ENCODE peak calls at places on chromosomes 11 and 22, in nine cellular contexts. One of them, this sample, is unnamed.
A peak's percentile ranks its signal among the peaks of the same experiment; 100 is the strongest.

GRCh38 chr11:98107736-98108135 is 913.0 kb upstream of the CNTN5 start:
- DNase-seq in T-cell: no peak
- DNase-seq in NCI-H1092 treated with DMSO at 0.1 percent for 48 hours: peak; percentile 87
- DNase-seq in GM04504: no peak
- DNase-seq in left kidney: peak; percentile 70
- DNase-seq in adrenal gland: no peak
- DNase-seq in effector CD4-positive, alpha-beta T cell: no peak
- DNase-seq in ovary: no peak
- DNase-seq in GF-D8: no peak
- DNase-seq in this sample: peak; percentile 2

GRCh38 chr11:96075532-96075959 is 151.6 kb upstream of the MTMR2 start:
- DNase-seq in T-cell: no peak
- DNase-seq in NCI-H1092 treated with DMSO at 0.1 percent for 48 hours: no peak
- DNase-seq in GM04504: no peak
- DNase-seq in left kidney: no peak
- DNase-seq in adrenal gland: no peak
- DNase-seq in effector CD4-positive, alpha-beta T cell: no peak
- DNase-seq in ovary: no peak
- DNase-seq in GF-D8: no peak
- DNase-seq in this sample: no peak

GRCh38 chr22:43110927-43111623 is 525 bp downstream of the BIK start:
- DNase-seq in T-cell: peak; percentile 42
- DNase-seq in NCI-H1092 treated with DMSO at 0.1 percent for 48 hours: no peak
- DNase-seq in GM04504: no peak
- DNase-seq in left kidney: peak; percentile 64
- DNase-seq in adrenal gland: no peak
- DNase-seq in effector CD4-positive, alpha-beta T cell: peak; percentile 30
- DNase-seq in ovary: peak; percentile 37
- DNase-seq in GF-D8: no peak
- DNase-seq in this sample: peak; percentile 33

GRCh38 chr11:66950113-66950535 is 8.1 kb downstream of the PC start:
- DNase-seq in T-cell: no peak
- DNase-seq in NCI-H1092 treated with DMSO at 0.1 percent for 48 hours: no peak
- DNase-seq in GM04504: peak; percentile 65
- DNase-seq in left kidney: peak; percentile 78
- DNase-seq in adrenal gland: peak; percentile 93
- DNase-seq in effector CD4-positive, alpha-beta T cell: no peak
- DNase-seq in ovary: no peak
- DNase-seq in GF-D8: no peak
- DNase-seq in this sample: peak; percentile 17

GRCh38 chr11:61160487-61161189 is 588 bp downstream of the VPS37C start:
- DNase-seq in T-cell: no peak
- DNase-seq in NCI-H1092 treated with DMSO at 0.1 percent for 48 hours: no peak
- DNase-seq in GM04504: no peak
- DNase-seq in left kidney: no peak
- DNase-seq in adrenal gland: no peak
- DNase-seq in effector CD4-positive, alpha-beta T cell: no peak
- DNase-seq in ovary: no peak
- DNase-seq in GF-D8: no peak
- DNase-seq in this sample: no peak

GRCh38 chr11:4118107-4118506 is 23.5 kb downstream of the RRM1 start:
- DNase-seq in T-cell: no peak
- DNase-seq in NCI-H1092 treated with DMSO at 0.1 percent for 48 hours: no peak
- DNase-seq in GM04504: no peak
- DNase-seq in left kidney: no peak
- DNase-seq in adrenal gland: no peak
- DNase-seq in effector CD4-positive, alpha-beta T cell: no peak
- DNase-seq in ovary: no peak
- DNase-seq in GF-D8: no peak
- DNase-seq in this sample: no peak

GRCh38 chr11:92550871-92551270 is 326.3 kb downstream of the FAT3 start:
- DNase-seq in T-cell: no peak
- DNase-seq in NCI-H1092 treated with DMSO at 0.1 percent for 48 hours: no peak
- DNase-seq in GM04504: no peak
- DNase-seq in left kidney: no peak
- DNase-seq in adrenal gland: no peak
- DNase-seq in effector CD4-positive, alpha-beta T cell: no peak
- DNase-seq in ovary: no peak
- DNase-seq in GF-D8: no peak
- DNase-seq in this sample: no peak

GRCh38 chr11:130711193-130711592 is 205.1 kb downstream of the SNX19 start:
- DNase-seq in T-cell: no peak
- DNase-seq in NCI-H1092 treated with DMSO at 0.1 percent for 48 hours: no peak
- DNase-seq in GM04504: no peak
- DNase-seq in left kidney: peak; percentile 13
- DNase-seq in adrenal gland: no peak
- DNase-seq in effector CD4-positive, alpha-beta T cell: no peak
- DNase-seq in ovary: no peak
- DNase-seq in GF-D8: no peak
- DNase-seq in this sample: no peak

GRCh38 chr11:2384723-2385041 is 7.6 kb downstream of the CD81 start:
- DNase-seq in T-cell: no peak
- DNase-seq in NCI-H1092 treated with DMSO at 0.1 percent for 48 hours: no peak
- DNase-seq in GM04504: no peak
- DNase-seq in left kidney: no peak
- DNase-seq in adrenal gland: no peak
- DNase-seq in effector CD4-positive, alpha-beta T cell: no peak
- DNase-seq in ovary: no peak
- DNase-seq in GF-D8: no peak
- DNase-seq in this sample: no peak

GRCh38 chr11:114017723-114018122 is 41.8 kb upstream of the ZBTB16 start:
- DNase-seq in T-cell: no peak
- DNase-seq in NCI-H1092 treated with DMSO at 0.1 percent for 48 hours: no peak
- DNase-seq in GM04504: no peak
- DNase-seq in left kidney: no peak
- DNase-seq in adrenal gland: no peak
- DNase-seq in effector CD4-positive, alpha-beta T cell: no peak
- DNase-seq in ovary: no peak
- DNase-seq in GF-D8: no peak
- DNase-seq in this sample: no peak

GRCh38 chr11:56841210-56841810 is 92.8 kb upstream of the OR9G4 start:
- DNase-seq in T-cell: no peak
- DNase-seq in NCI-H1092 treated with DMSO at 0.1 percent for 48 hours: peak; percentile 59
- DNase-seq in GM04504: peak; percentile 25
- DNase-seq in left kidney: peak; percentile 81
- DNase-seq in adrenal gland: peak; percentile 54
- DNase-seq in effector CD4-positive, alpha-beta T cell: no peak
- DNase-seq in ovary: peak; percentile 25
- DNase-seq in GF-D8: no peak
- DNase-seq in this sample: peak; percentile 42

GRCh38 chr11:114447892-114448291 is 8.6 kb downstream of the REXO2 start:
- DNase-seq in T-cell: no peak
- DNase-seq in NCI-H1092 treated with DMSO at 0.1 percent for 48 hours: no peak
- DNase-seq in GM04504: no peak
- DNase-seq in left kidney: no peak
- DNase-seq in adrenal gland: no peak
- DNase-seq in effector CD4-positive, alpha-beta T cell: no peak
- DNase-seq in ovary: no peak
- DNase-seq in GF-D8: no peak
- DNase-seq in this sample: no peak

GRCh38 chr22:42803454-42803853 is 53.6 kb downstream of the ARFGAP3 start:
- DNase-seq in T-cell: no peak
- DNase-seq in NCI-H1092 treated with DMSO at 0.1 percent for 48 hours: peak; percentile 79
- DNase-seq in GM04504: no peak
- DNase-seq in left kidney: no peak
- DNase-seq in adrenal gland: peak; percentile 27
- DNase-seq in effector CD4-positive, alpha-beta T cell: no peak
- DNase-seq in ovary: no peak
- DNase-seq in GF-D8: no peak
- DNase-seq in this sample: peak; percentile 43

GRCh38 chr22:44455151-44455962 is 42.7 kb downstream of the RTL6 start:
- DNase-seq in T-cell: peak; percentile 51
- DNase-seq in NCI-H1092 treated with DMSO at 0.1 percent for 48 hours: no peak
- DNase-seq in GM04504: no peak
- DNase-seq in left kidney: peak; percentile 48
- DNase-seq in adrenal gland: peak; percentile 11
- DNase-seq in effector CD4-positive, alpha-beta T cell: peak; percentile 62
- DNase-seq in ovary: no peak
- DNase-seq in GF-D8: no peak
- DNase-seq in this sample: no peak

GRCh38 chr22:30214703-30215405 is 31.7 kb downstream of the LIF start:
- DNase-seq in T-cell: no peak
- DNase-seq in NCI-H1092 treated with DMSO at 0.1 percent for 48 hours: no peak
- DNase-seq in GM04504: no peak
- DNase-seq in left kidney: no peak
- DNase-seq in adrenal gland: no peak
- DNase-seq in effector CD4-positive, alpha-beta T cell: no peak
- DNase-seq in ovary: no peak
- DNase-seq in GF-D8: no peak
- DNase-seq in this sample: no peak

GRCh38 chr11:134139873-134140331 is 71.0 kb downstream of the JAM3 start:
- DNase-seq in T-cell: peak; percentile 27
- DNase-seq in NCI-H1092 treated with DMSO at 0.1 percent for 48 hours: peak; percentile 81
- DNase-seq in GM04504: peak; percentile 60
- DNase-seq in left kidney: peak; percentile 86
- DNase-seq in adrenal gland: peak; percentile 89
- DNase-seq in effector CD4-positive, alpha-beta T cell: no peak
- DNase-seq in ovary: peak; percentile 61
- DNase-seq in GF-D8: peak; percentile 77
- DNase-seq in this sample: peak; percentile 31

GRCh38 chr11:63769719-63770443 is 1.3 kb upstream of the ZFTA start:
- DNase-seq in T-cell: no peak
- DNase-seq in NCI-H1092 treated with DMSO at 0.1 percent for 48 hours: peak; percentile 41
- DNase-seq in GM04504: no peak
- DNase-seq in left kidney: peak; percentile 71
- DNase-seq in adrenal gland: peak; percentile 29
- DNase-seq in effector CD4-positive, alpha-beta T cell: no peak
- DNase-seq in ovary: peak; percentile 41
- DNase-seq in GF-D8: no peak
- DNase-seq in this sample: no peak

GRCh38 chr11:101470881-101471535 is 112.8 kb downstream of the TRPC6 start:
- DNase-seq in T-cell: no peak
- DNase-seq in NCI-H1092 treated with DMSO at 0.1 percent for 48 hours: no peak
- DNase-seq in GM04504: no peak
- DNase-seq in left kidney: no peak
- DNase-seq in adrenal gland: no peak
- DNase-seq in effector CD4-positive, alpha-beta T cell: no peak
- DNase-seq in ovary: no peak
- DNase-seq in GF-D8: no peak
- DNase-seq in this sample: no peak

GRCh38 chr11:103111400-103111799 is 2.2 kb downstream of the DYNC2H1 start:
- DNase-seq in T-cell: no peak
- DNase-seq in NCI-H1092 treated with DMSO at 0.1 percent for 48 hours: no peak
- DNase-seq in GM04504: no peak
- DNase-seq in left kidney: no peak
- DNase-seq in adrenal gland: no peak
- DNase-seq in effector CD4-positive, alpha-beta T cell: no peak
- DNase-seq in ovary: no peak
- DNase-seq in GF-D8: no peak
- DNase-seq in this sample: no peak

GRCh38 chr11:93020248-93021088 is 51.0 kb downstream of the MTNR1B start:
- DNase-seq in T-cell: no peak
- DNase-seq in NCI-H1092 treated with DMSO at 0.1 percent for 48 hours: peak; percentile 42
- DNase-seq in GM04504: no peak
- DNase-seq in left kidney: no peak
- DNase-seq in adrenal gland: peak; percentile 31
- DNase-seq in effector CD4-positive, alpha-beta T cell: no peak
- DNase-seq in ovary: no peak
- DNase-seq in GF-D8: no peak
- DNase-seq in this sample: no peak

GRCh38 chr11:67277231-67277961 is 11.1 kb downstream of the GRK2 start:
- DNase-seq in T-cell: peak; percentile 95
- DNase-seq in NCI-H1092 treated with DMSO at 0.1 percent for 48 hours: no peak
- DNase-seq in GM04504: no peak
- DNase-seq in left kidney: peak; percentile 82
- DNase-seq in adrenal gland: peak; percentile 77
- DNase-seq in effector CD4-positive, alpha-beta T cell: peak; percentile 88
- DNase-seq in ovary: peak; percentile 85
- DNase-seq in GF-D8: peak; percentile 96
- DNase-seq in this sample: peak; percentile 81

GRCh38 chr22:40826984-40827741 is 8.0 kb upstream of the SLC25A17 start:
- DNase-seq in T-cell: no peak
- DNase-seq in NCI-H1092 treated with DMSO at 0.1 percent for 48 hours: no peak
- DNase-seq in GM04504: no peak
- DNase-seq in left kidney: peak; percentile 21
- DNase-seq in adrenal gland: peak; percentile 72
- DNase-seq in effector CD4-positive, alpha-beta T cell: no peak
- DNase-seq in ovary: no peak
- DNase-seq in GF-D8: no peak
- DNase-seq in this sample: no peak

GRCh38 chr11:3853935-3854659 is 1.4 kb upstream of the STIM1 start:
- DNase-seq in T-cell: peak; percentile 76
- DNase-seq in NCI-H1092 treated with DMSO at 0.1 percent for 48 hours: no peak
- DNase-seq in GM04504: no peak
- DNase-seq in left kidney: no peak
- DNase-seq in adrenal gland: peak; percentile 42
- DNase-seq in effector CD4-positive, alpha-beta T cell: peak; percentile 65
- DNase-seq in ovary: no peak
- DNase-seq in GF-D8: peak; percentile 34
- DNase-seq in this sample: no peak

GRCh38 chr11:77779935-77780334 is 40.6 kb downstream of the RSF1 start:
- DNase-seq in T-cell: no peak
- DNase-seq in NCI-H1092 treated with DMSO at 0.1 percent for 48 hours: no peak
- DNase-seq in GM04504: no peak
- DNase-seq in left kidney: peak; percentile 60
- DNase-seq in adrenal gland: no peak
- DNase-seq in effector CD4-positive, alpha-beta T cell: no peak
- DNase-seq in ovary: no peak
- DNase-seq in GF-D8: no peak
- DNase-seq in this sample: no peak

GRCh38 chr11:68002943-68003845 is 703 bp downstream of the UNC93B1 start:
- DNase-seq in T-cell: peak; percentile 62
- DNase-seq in NCI-H1092 treated with DMSO at 0.1 percent for 48 hours: no peak
- DNase-seq in GM04504: no peak
- DNase-seq in left kidney: peak; percentile 53
- DNase-seq in adrenal gland: peak; percentile 51
- DNase-seq in effector CD4-positive, alpha-beta T cell: peak; percentile 50
- DNase-seq in ovary: no peak
- DNase-seq in GF-D8: no peak
- DNase-seq in this sample: peak; percentile 40

GRCh38 chr11:69746780-69747742 is 28.1 kb downstream of the FGF4 start:
- DNase-seq in T-cell: no peak
- DNase-seq in NCI-H1092 treated with DMSO at 0.1 percent for 48 hours: no peak
- DNase-seq in GM04504: no peak
- DNase-seq in left kidney: peak; percentile 44
- DNase-seq in adrenal gland: no peak
- DNase-seq in effector CD4-positive, alpha-beta T cell: no peak
- DNase-seq in ovary: no peak
- DNase-seq in GF-D8: no peak
- DNase-seq in this sample: no peak